ENCODE peak calls at places on chromosomes 4 and X, in eight cellular contexts. A is neural progenitor cell; U is transverse colon; X is kidney tubule cell; R is AG08395; O is choroid plexus epithelial cell; B is A549; W is central memory CD4-positive, alpha-beta T cell. V is an unnamed sample.

GRCh38 chrX:75547783-75548182 is 24.9 kb upstream of the ZDHHC15 start:
- DNase-seq in A (no peak), U (peak; percentile 15), X (peak; percentile 12), R (no peak), O (peak; percentile 1), B (no peak), W (no peak), V (no peak)

GRCh38 chr4:180665481-180665880 is 1577.7 kb upstream of the TENM3 start:
- DNase-seq in A (no peak), U (no peak), X (peak; percentile 20), R (no peak), O (no peak), B (no peak), W (no peak), V (no peak)

GRCh38 chrX:12753366-12753765 is 37.8 kb upstream of the PRPS2 start:
- DNase-seq in A (no peak), U (no peak), X (no peak), R (no peak), O (no peak), B (no peak), W (no peak), V (no peak)

GRCh38 chr4:21512351-21512750 is 436.2 kb downstream of the KCNIP4 start:
- DNase-seq in A (peak; percentile 64), U (no peak), X (peak; percentile 69), R (no peak), O (peak; percentile 85), B (peak; percentile 26), W (no peak), V (peak; percentile 86)

GRCh38 chr4:87961993-87962791 is 13.3 kb upstream of the SPP1 start:
- DNase-seq in A (no peak), U (no peak), X (peak; percentile 84), R (no peak), O (peak; percentile 66), B (peak; percentile 49), W (no peak), V (peak; percentile 64)

GRCh38 chr4:138158746-138159297 is 83.3 kb downstream of the SLC7A11 start:
- DNase-seq in A (no peak), U (no peak), X (peak; percentile 70), R (peak; percentile 56), O (peak; percentile 83), B (no peak), W (no peak), V (peak; percentile 5)

GRCh38 chr4:106494066-106494465 is 125.5 kb upstream of the GIMD1 start:
- DNase-seq in A (no peak), U (no peak), X (peak; percentile 44), R (peak; percentile 35), O (no peak), B (no peak), W (no peak), V (no peak)

GRCh38 chr4:158211288-158211687 is 1.0 kb downstream of the TMEM144 start:
- DNase-seq in A (no peak), U (peak; percentile 35), X (peak; percentile 53), R (no peak), O (peak; percentile 12), B (peak; percentile 18), W (no peak), V (peak; percentile 42)

GRCh38 chrX:13747836-13748235 is 13.3 kb downstream of the OFD1 start:
- DNase-seq in A (peak; percentile 33), U (peak; percentile 57), X (peak; percentile 51), R (peak; percentile 50), O (peak; percentile 84), B (peak; percentile 56), W (no peak), V (peak; percentile 43)

GRCh38 chrX:103554687-103555417 is 30.5 kb upstream of the TCEAL4 start:
- DNase-seq in A (peak; percentile 90), U (peak; percentile 24), X (peak; percentile 69), R (no peak), O (peak; percentile 72), B (no peak), W (peak; percentile 62), V (no peak)

GRCh38 chr4:82773049-82773448 is 25.5 kb downstream of the SCD5 start:
- DNase-seq in A (no peak), U (no peak), X (no peak), R (no peak), O (no peak), B (no peak), W (no peak), V (no peak)

GRCh38 chr4:101019941-101020401 is 327.4 kb downstream of the PPP3CA start:
- DNase-seq in A (no peak), U (no peak), X (peak; percentile 70), R (no peak), O (peak; percentile 37), B (peak; percentile 11), W (peak; percentile 80), V (peak; percentile 19)